ENCODE peak calls at places on chromosomes 11 and 22, in seven cellular contexts. D, I, N, A, X, F and R are unnamed samples.

GRCh38 chr11:17014321-17014773 is at the start of gene PLEKHA7:
- DNase-seq in I (no peak), A (peak; percentile 74), N (no peak), X (no peak), D (no peak), F (no peak), R (no peak)

GRCh38 chr11:26248661-26249060 is 83.3 kb upstream of the ANO3 start:
- DNase-seq in F (no peak), A (no peak), D (no peak), X (no peak), N (no peak), I (no peak), R (no peak)

GRCh38 chr11:46075168-46075567 is 46.1 kb downstream of the PHF21A start:
- DNase-seq in I (no peak), F (no peak), N (peak; percentile 83), D (peak; percentile 86), A (no peak), X (no peak), R (no peak)

GRCh38 chr11:15927196-15927865 is 429.0 kb downstream of the SOX6 start:
- DNase-seq in D (no peak), N (no peak), F (no peak), X (no peak), A (no peak), I (no peak), R (no peak)

GRCh38 chr11:73446766-73447165 is 70.6 kb downstream of the RELT start:
- DNase-seq in A (no peak), F (no peak), N (no peak), X (no peak), D (no peak), I (no peak), R (no peak)

GRCh38 chr11:105673089-105673488 is 63.2 kb downstream of the GRIA4 start:
- DNase-seq in I (no peak), A (peak; percentile 87), N (peak; percentile 74), F (peak; percentile 2), X (no peak), D (peak; percentile 75), R (no peak)

GRCh38 chr11:110947100-110947499 is 234.9 kb upstream of the ARHGAP20 start:
- DNase-seq in I (no peak), N (no peak), F (no peak), X (no peak), A (peak; percentile 40), D (no peak), R (no peak)

GRCh38 chr11:9953994-9954626 is 290.2 kb downstream of the SWAP70 start:
- DNase-seq in X (no peak), A (no peak), N (peak; percentile 70), F (no peak), D (no peak), I (no peak), R (no peak)

GRCh38 chr11:122882809-122883681 is 486 bp downstream of the JHY start:
- DNase-seq in I (peak; percentile 23), X (peak; percentile 74), F (peak; percentile 51), N (peak; percentile 97), D (peak; percentile 42), A (peak; percentile 80), R (peak; percentile 75)

GRCh38 chr22:50726643-50727340 is 11.2 kb upstream of the ACR start:
- DNase-seq in N (no peak), D (no peak), I (no peak), A (no peak), X (peak; percentile 8), F (no peak), R (peak; percentile 26)

GRCh38 chr22:45418056-45418769 is 4.7 kb downstream of the RIBC2 start:
- DNase-seq in N (no peak), X (no peak), A (no peak), D (no peak), I (no peak), F (no peak), R (no peak)

GRCh38 chr11:62791501-62792192 is at the start of gene TMEM223:
- DNase-seq in D (peak; percentile 85), F (peak; percentile 87), X (peak; percentile 90), A (peak; percentile 90), I (peak; percentile 79), N (peak; percentile 84), R (peak; percentile 93)

GRCh38 chr11:62786318-62787004 is 741 bp upstream of the TMEM179B start:
- DNase-seq in N (peak; percentile 83), A (peak; percentile 96), F (peak; percentile 83), D (peak; percentile 78), X (peak; percentile 88), I (peak; percentile 85), R (peak; percentile 95)

GRCh38 chr11:62787005-62787759 is at the start of gene TMEM179B:
- DNase-seq in N (peak; percentile 98), F (peak; percentile 96), A (peak; percentile 99), I (peak; percentile 99), X (peak; percentile 99), D (peak; percentile 99), R (peak; percentile 99)

GRCh38 chr11:62789576-62789975 is 2.2 kb downstream of the TMEM223 start:
- DNase-seq in A (no peak), N (no peak), D (no peak), F (no peak), I (no peak), X (no peak), R (no peak)

DNA sequence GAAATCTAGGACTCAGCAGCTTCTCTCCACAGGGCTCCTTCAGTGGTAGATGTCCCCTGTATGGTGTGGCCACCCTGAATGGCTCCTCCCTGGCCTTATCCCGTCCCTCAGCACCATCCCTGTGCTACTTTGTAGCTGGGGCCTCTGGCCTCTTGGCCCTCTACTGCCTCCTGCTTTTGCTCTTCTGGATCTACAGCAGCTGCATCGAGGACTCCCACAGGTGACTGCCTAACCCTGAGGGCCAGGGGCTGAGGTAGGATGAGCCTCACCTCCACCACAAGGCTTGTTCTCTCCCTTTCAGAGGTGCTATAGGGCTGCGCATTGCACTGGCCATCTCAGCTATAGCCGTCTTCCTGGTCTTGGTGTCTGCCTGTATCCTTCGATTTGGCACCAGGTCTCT is 1.8 kb downstream of the TMEM179B start:
- DNase-seq in X (no peak), I (no peak), D (no peak), A (no peak), F (no peak), N (no peak), R (no peak)
- H3K4me3 ChIP-seq in X (no peak overlapping the region), I (no peak overlapping the region), D (no peak overlapping the region), A (no peak overlapping the region), F (no peak overlapping the region), N (no peak overlapping the region), R (no peak overlapping the region)

DNA sequence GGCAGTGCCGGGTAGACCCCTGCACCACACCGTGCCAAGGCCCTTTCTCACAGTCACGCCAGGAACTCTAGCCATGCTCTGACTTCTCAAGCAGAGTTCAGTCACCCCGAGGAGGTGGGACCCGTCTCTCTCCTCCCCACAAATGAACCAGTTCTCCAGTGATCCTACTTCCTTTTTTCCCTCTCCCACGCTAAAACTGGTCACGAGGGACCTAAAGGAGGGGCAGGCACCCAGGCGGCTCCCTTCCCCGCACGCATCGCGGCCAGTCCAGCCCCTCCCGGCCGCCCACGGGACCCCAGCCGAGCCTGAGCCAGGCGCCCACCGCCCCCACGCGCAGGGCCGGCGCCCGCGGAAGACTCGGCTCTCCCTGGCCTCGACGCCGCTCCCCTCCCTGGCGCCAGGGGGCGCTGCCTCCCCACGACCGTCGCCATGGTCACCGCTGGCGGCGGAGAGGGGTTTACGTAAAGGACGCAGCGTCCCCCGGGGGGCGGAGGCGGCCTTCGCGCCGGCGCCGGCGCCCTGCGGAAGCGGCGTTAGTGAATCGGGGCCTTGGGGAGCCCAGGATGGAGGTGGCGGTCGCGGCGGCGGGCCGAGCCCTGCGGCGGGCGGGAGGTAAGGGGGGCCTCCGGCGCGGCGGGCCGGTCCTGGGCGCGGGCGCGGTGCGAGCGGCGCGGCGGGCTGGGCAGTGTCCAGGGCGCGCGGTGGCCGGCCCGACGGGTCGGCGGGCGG is at the start of gene DAGLA:
- DNase-seq in D (peak; percentile 33), N (peak; percentile 55), I (peak; percentile 47), F (peak; percentile 72), A (peak; percentile 89), X (peak; percentile 81), R (peak; percentile 76)
- H3K4me3 ChIP-seq in D (no peak within 1 kb of the TSS), N (peak within 1 kb of the TSS; percentile 60), I (no peak within 1 kb of the TSS), F (no peak within 1 kb of the TSS), A (peak within 1 kb of the TSS; percentile 44), X (no peak within 1 kb of the TSS), R (peak within 1 kb of the TSS; percentile 34)

GRCh38 chr11:2259897-2260451 is 10.4 kb downstream of the ASCL2 start:
- DNase-seq in I (no peak), F (no peak), A (no peak), N (no peak), D (no peak), X (no peak), R (peak; percentile 69)
- H3K4me3 ChIP-seq in I (no peak overlapping the region), F (no peak overlapping the region), A (no peak overlapping the region), N (no peak overlapping the region), D (no peak overlapping the region), X (no peak overlapping the region), R (no peak overlapping the region)

GRCh38 chr11:125494987-125495725 is 909 bp downstream of the FEZ1 start:
- DNase-seq in A (peak; percentile 83), N (peak; percentile 26), I (no peak), X (no peak), F (no peak), D (peak; percentile 77), R (peak; percentile 89)
- H3K4me3 ChIP-seq in A (peak overlapping the region; percentile 98), N (peak overlapping the region; percentile 66), I (peak overlapping the region; percentile 53), X (peak overlapping the region; percentile 39), F (peak overlapping the region; percentile 15), D (peak overlapping the region; percentile 67), R (peak overlapping the region; percentile 64)

GRCh38 chr22:22917377-22917776 is 29.8 kb downstream of the IGLL5 start:
- DNase-seq in F (no peak), X (no peak), D (no peak), A (no peak), I (no peak), N (no peak), R (no peak)
- H3K4me3 ChIP-seq in F (no peak overlapping the region), X (no peak overlapping the region), D (no peak overlapping the region), A (no peak overlapping the region), I (no peak overlapping the region), N (no peak overlapping the region), R (no peak overlapping the region)